ENCODE peak calls at places on chromosomes 5 and 9, in five cellular contexts. L is stomach, F is body of pancreas, O is right lobe of liver, S is esophagus muscularis mucosa. T is an unnamed sample.
A peak's percentile ranks its signal among the peaks of the same experiment; 100 is the strongest.

GRCh38 chr5:154916874-154917273 is 21.1 kb downstream of the GEMIN5 start:
- DNase-seq in L (no peak), F (no peak), O (peak; percentile 51), S (no peak), T (no peak)

GRCh38 chr5:83972236-83972635 is 251.6 kb upstream of the HAPLN1 start:
- DNase-seq in L (no peak), F (no peak), O (no peak), S (no peak), T (no peak)

GRCh38 chr5:94793113-94793815 is 174.8 kb downstream of the SLF1 start:
- DNase-seq in L (no peak), F (no peak), O (no peak), S (no peak), T (no peak)

GRCh38 chr9:113591899-113592625 is 128.5 kb downstream of the RGS3 start:
- DNase-seq in L (no peak), F (no peak), O (no peak), S (no peak), T (peak; percentile 28)

GRCh38 chr5:114101153-114101552 is 260.7 kb upstream of the KCNN2 start:
- DNase-seq in L (no peak), F (peak; percentile 41), O (no peak), S (no peak), T (no peak)

GRCh38 chr9:114893622-114894021 is 36.8 kb downstream of the TNFSF8 start:
- DNase-seq in L (no peak), F (no peak), O (no peak), S (peak; percentile 50), T (no peak)

GRCh38 chr9:71157731-71158130 is 36.3 kb upstream of the TRPM3 start:
- DNase-seq in L (no peak), F (no peak), O (no peak), S (no peak), T (no peak)

GRCh38 chr5:57137401-57137800 is 36.5 kb upstream of the GPBP1 start:
- DNase-seq in L (no peak), F (no peak), O (no peak), S (no peak), T (no peak)

GRCh38 chr5:34857161-34857560 is 18.2 kb downstream of the TTC23L start:
- DNase-seq in L (no peak), F (no peak), O (no peak), S (no peak), T (no peak)

GRCh38 chr9:82492274-82492673 is 503.7 kb downstream of the SPATA31D1 start:
- DNase-seq in L (no peak), F (no peak), O (no peak), S (no peak), T (no peak)
- TF ChIP-seq CTCF in L (no peak), F (no peak), O (peak; percentile 17), S (no peak), T (no peak)

GRCh38 chr5:143245929-143246561 is 157.4 kb downstream of the NR3C1 start:
- DNase-seq in L (no peak), F (no peak), O (no peak), S (no peak), T (no peak)

GRCh38 chr5:143241892-143242291 is 161.6 kb downstream of the NR3C1 start:
- DNase-seq in L (no peak), F (no peak), O (no peak), S (no peak), T (no peak)

GRCh38 chr5:143243103-143243502 is 160.4 kb downstream of the NR3C1 start:
- DNase-seq in L (no peak), F (no peak), O (no peak), S (no peak), T (no peak)

GRCh38 chr5:143244990-143245389 is 158.5 kb downstream of the NR3C1 start:
- DNase-seq in L (no peak), F (no peak), O (no peak), S (no peak), T (no peak)

DNA sequence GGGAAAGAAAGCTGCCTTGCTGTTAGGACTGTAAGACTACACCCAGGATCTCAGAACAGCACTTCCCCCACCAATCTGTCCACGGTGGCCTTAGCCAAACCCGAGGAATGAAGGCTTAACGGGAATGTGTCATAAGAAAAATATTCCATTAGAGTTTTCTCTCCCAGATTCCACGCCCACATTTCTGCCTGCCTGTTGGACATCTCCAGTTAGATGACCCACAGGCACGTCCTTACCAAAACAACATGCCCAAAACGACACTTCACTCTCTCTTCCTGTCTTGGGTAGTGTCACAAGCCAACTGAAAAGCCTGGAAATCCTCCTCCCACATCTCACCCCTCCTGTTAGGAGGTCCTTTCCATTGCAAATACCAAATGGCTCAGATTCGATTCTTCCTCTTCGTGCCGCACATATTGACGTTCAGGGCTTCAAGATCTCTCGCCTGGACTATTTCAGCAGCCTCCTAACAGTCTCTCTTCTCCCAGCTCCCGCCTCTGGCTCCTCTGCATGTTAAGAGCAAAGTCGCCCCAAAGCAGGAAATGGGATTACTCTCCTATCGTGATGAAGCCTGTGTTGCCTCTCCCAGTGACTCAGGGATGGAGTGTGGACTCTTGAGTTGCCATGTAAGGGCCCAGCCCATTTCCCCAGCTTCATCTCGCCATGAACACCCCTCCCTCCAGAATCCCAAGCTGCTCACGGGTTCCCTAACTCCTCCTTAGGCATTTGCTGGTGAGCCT is 159.3 kb downstream of the NR3C1 start:
- DNase-seq in L (peak; percentile 32), F (peak; percentile 24), O (no peak), S (peak; percentile 91), T (no peak)
- TF ChIP-seq POLR2A in L (no peak), F (no peak), O (no peak), S (no peak), T (no peak)

GRCh38 chr5:14179446-14179845 is 36.3 kb downstream of the TRIO start:
- DNase-seq in L (no peak), F (no peak), O (no peak), S (no peak), T (no peak)
- H3K4me1 ChIP-seq in L (peaks cover 72% of the 10 kb centered on the region), F (peaks cover 20% of the 10 kb centered on the region), O (no peaks in the 10 kb centered on the region), S (peaks cover 81% of the 10 kb centered on the region), T (peaks cover 35% of the 10 kb centered on the region)

GRCh38 chr5:15957124-15957523 is 222.5 kb downstream of the MARCHF11 start:
- DNase-seq in L (no peak), F (no peak), O (no peak), S (peak; percentile 55), T (no peak)

GRCh38 chr5:15956622-15957021 is 223.0 kb downstream of the MARCHF11 start:
- DNase-seq in L (no peak), F (no peak), O (no peak), S (no peak), T (no peak)

GRCh38 chr5:15959560-15960164 is 219.9 kb downstream of the MARCHF11 start:
- DNase-seq in L (no peak), F (no peak), O (no peak), S (no peak), T (no peak)
- TF ChIP-seq CTCF in L (no peak), F (no peak), O (no peak), S (no peak), T (no peak)

DNA sequence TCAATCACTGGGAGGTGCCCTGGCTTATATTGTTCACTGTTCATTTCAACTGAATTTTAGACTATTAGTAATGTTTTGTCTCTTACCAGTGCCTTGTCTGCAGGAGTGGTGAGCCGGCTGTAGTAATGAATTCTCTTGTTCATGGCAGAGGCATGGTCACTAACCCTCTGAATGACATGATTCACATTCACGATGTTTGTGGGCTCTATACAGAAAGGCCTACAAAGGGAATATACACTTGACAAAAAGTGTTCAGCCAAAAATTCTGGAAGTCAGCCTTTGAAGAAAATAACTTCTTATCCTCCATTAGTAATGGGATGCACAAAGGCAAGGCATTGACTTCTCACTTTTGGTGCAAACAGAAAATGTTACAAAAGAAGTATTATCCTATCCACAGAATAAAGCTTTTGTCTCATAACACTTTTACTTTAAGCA is 39.6 kb downstream of the SLC38A9 start:
- DNase-seq in L (no peak), F (no peak), O (no peak), S (no peak), T (no peak)
- TF ChIP-seq POLR2A in L (no peak), F (no peak), O (no peak), S (no peak), T (no peak)

DNA sequence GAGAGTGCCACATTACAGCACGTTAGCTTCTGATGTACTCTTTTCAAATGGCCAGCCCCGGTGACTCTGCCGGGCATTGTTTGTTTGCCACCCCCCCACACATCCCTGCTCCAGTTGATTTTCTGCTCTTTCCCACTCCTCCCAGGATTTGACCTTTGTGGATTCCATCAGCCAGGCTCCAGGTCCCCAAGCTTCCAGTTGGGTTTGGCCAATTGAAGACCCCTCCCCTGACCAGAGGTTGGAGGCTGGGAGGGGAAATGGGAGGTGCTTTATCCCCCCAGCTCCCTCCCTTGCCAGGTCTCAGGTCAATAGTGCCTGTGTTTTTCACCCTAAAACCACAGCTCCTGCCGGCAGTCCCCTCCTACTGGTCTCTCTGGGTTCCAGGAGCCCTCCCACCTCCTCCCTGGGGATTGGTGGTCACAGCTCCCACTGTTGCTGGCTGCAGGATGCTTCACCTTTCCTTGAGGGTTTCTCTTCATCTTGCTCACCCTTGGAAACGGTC is 34.9 kb downstream of the IRF1 start:
- DNase-seq in L (no peak), F (no peak), O (no peak), S (no peak), T (no peak)
- H3K4me1 ChIP-seq in L (peaks cover 81% of the 10 kb centered on the region), F (peaks cover 16% of the 10 kb centered on the region), O (peaks cover 5% of the 10 kb centered on the region), S (peaks cover 76% of the 10 kb centered on the region), T (no peaks in the 10 kb centered on the region)

DNA sequence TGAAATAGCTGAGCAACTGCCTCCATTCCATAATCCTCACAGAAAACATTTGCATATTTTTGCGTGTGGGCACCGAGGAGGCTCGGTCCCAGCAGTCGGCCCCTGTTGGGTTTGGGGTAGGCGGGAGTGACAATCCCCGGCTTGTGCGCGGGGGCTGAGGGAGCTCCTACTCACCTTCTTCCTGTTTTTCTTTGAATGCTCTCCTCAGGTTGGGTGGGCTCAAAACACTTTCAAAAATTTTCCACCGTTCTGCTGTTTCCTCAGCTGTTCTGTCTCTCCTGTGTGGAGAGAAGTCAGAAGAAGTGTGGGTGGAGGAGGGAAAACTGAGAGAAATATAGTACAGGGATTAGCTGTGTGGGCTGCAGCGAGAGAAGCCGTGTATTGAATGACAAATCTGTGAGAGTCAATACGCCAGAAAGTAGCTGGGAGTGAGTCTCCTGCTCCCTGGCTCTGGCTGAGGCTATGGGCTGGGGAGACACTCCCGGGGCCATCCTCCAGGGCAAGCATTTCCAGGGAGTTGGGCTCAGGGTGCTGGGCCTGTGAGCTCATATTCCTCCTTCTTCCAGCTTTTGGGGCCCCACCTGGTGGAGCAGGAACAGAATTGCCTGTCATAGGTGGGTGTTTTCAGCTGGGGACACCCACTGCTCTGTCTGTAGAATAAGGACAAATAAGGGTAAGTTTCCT is 84.7 kb downstream of the CMYA5 start:
- DNase-seq in L (no peak), F (no peak), O (peak; percentile 50), S (no peak), T (no peak)
- TF ChIP-seq CTCF in L (no peak), F (no peak), O (peak; percentile 46), S (no peak), T (no peak)